ENCODE peak calls at places on chromosomes 6 and 20, in eight cellular contexts. G is SHP77, S is amniotic stem cell, R is cerebellar cortex, Y is HTR-8/SVneo, O is OCI-LY7, T is H7, E is neuronal stem cell. F is an unnamed sample.

GRCh38 chr20:9071976-9072726 is 3.3 kb downstream of the PLCB4 start:
- DNase-seq in G (no peak), S (no peak), R (peak; percentile 47), Y (no peak), O (no peak), T (no peak), E (no peak), F (no peak)

GRCh38 chr6:126337323-126337722 is 2.6 kb upstream of the CENPW start:
- DNase-seq in G (no peak), S (no peak), R (no peak), Y (no peak), O (no peak), T (no peak), E (no peak), F (no peak)

GRCh38 chr20:59402697-59403096 is 102.3 kb downstream of the EDN3 start:
- DNase-seq in G (peak; percentile 21), S (no peak), R (peak; percentile 63), Y (no peak), O (no peak), T (no peak), E (no peak), F (no peak)

GRCh38 chr20:38270869-38271608 is 10.5 kb upstream of the KIAA1755 start:
- DNase-seq in G (no peak), S (peak; percentile 69), R (no peak), Y (peak; percentile 98), O (no peak), T (no peak), E (no peak), F (no peak)

GRCh38 chr6:14728396-14729024 is 517.4 kb upstream of the JARID2 start:
- DNase-seq in G (no peak), S (no peak), R (no peak), Y (peak; percentile 53), O (peak; percentile 44), T (no peak), E (no peak), F (no peak)

GRCh38 chr20:59705651-59706101 is 101.3 kb downstream of the PHACTR3 start:
- DNase-seq in G (no peak), S (no peak), R (no peak), Y (no peak), O (peak; percentile 4), T (no peak), E (no peak), F (no peak)

GRCh38 chr6:155418017-155418749 is 37.5 kb downstream of the NOX3 start:
- DNase-seq in G (no peak), S (peak; percentile 29), R (no peak), Y (peak; percentile 5), O (peak; percentile 65), T (peak; percentile 48), E (no peak), F (no peak)

GRCh38 chr20:4682682-4683081 is 39.0 kb upstream of the PRND start:
- DNase-seq in G (no peak), S (no peak), R (no peak), Y (no peak), O (no peak), T (no peak), E (no peak), F (no peak)

GRCh38 chr20:36362261-36362660 is 56.1 kb downstream of the DLGAP4 start:
- DNase-seq in G (no peak), S (no peak), R (no peak), Y (no peak), O (no peak), T (no peak), E (no peak), F (no peak)

GRCh38 chr6:17352302-17352701 is 41.1 kb upstream of the CAP2 start:
- DNase-seq in G (no peak), S (no peak), R (no peak), Y (no peak), O (no peak), T (no peak), E (no peak), F (no peak)

F was measured in cardiac muscle cell.